ENCODE peak calls at places on chromosomes 6 and 20, in eight cellular contexts. P, S, Q, M, E, A, B and O are unnamed samples.
A peak's percentile ranks its signal among the peaks of the same experiment; 100 is the strongest.

GRCh38 chr6:52571099-52571755 is 5.6 kb downstream of the TRAM2 start:
- DNase-seq in B (no peak), Q (no peak), E (no peak), S (no peak), M (no peak), A (no peak), P (no peak), O (peak; percentile 70)

GRCh38 chr6:164039954-164040375 is 625.4 kb downstream of the QKI start:
- DNase-seq in E (no peak), A (peak; percentile 9), M (no peak), Q (peak; percentile 82), B (no peak), P (peak; percentile 85), S (no peak), O (no peak)

GRCh38 chr6:138544521-138544920 is 45.2 kb upstream of the NHSL1 start:
- DNase-seq in B (no peak), M (no peak), P (no peak), A (no peak), Q (no peak), E (no peak), S (no peak), O (no peak)

GRCh38 chr6:143064996-143065683 is 4.5 kb downstream of the AIG1 start:
- DNase-seq in B (no peak), P (no peak), A (peak; percentile 70), S (no peak), E (no peak), M (no peak), Q (no peak), O (peak; percentile 47)

GRCh38 chr6:111591370-111591900 is 14.2 kb downstream of the TRAF3IP2 start:
- DNase-seq in P (peak; percentile 88), S (peak; percentile 98), Q (peak; percentile 67), A (peak; percentile 99), B (peak; percentile 87), E (no peak), M (no peak), O (peak; percentile 99)

GRCh38 chr20:58664883-58665282 is 13.8 kb downstream of the STX16 start:
- DNase-seq in E (no peak), P (no peak), Q (no peak), B (no peak), A (no peak), S (no peak), M (no peak), O (no peak)

GRCh38 chr6:11201772-11202512 is 30.5 kb downstream of the NEDD9 start:
- DNase-seq in B (no peak), P (no peak), E (no peak), A (no peak), Q (no peak), M (no peak), S (no peak), O (peak; percentile 46)

GRCh38 chr6:116326392-116326717 is 44.4 kb upstream of the DSE start:
- DNase-seq in M (no peak), A (no peak), P (no peak), S (no peak), Q (no peak), E (no peak), B (no peak), O (no peak)

GRCh38 chr20:57332105-57333089 is 2.8 kb downstream of the SPO11 start:
- DNase-seq in M (no peak), Q (no peak), A (peak; percentile 8), B (no peak), S (no peak), E (no peak), P (no peak), O (no peak)

GRCh38 chr6:24105146-24105545 is 20.9 kb upstream of the NRSN1 start:
- DNase-seq in S (no peak), E (no peak), P (no peak), A (no peak), B (no peak), Q (no peak), M (no peak), O (no peak)

GRCh38 chr20:610130-611046 is at the start of gene TCF15:
- DNase-seq in S (no peak), A (peak; percentile 4), M (peak; percentile 85), P (no peak), B (no peak), Q (peak; percentile 82), E (no peak), O (no peak)

GRCh38 chr6:6320901-6321300 is 439 bp upstream of the F13A1 start:
- DNase-seq in P (no peak), A (peak; percentile 21), Q (no peak), B (no peak), M (peak; percentile 78), S (no peak), E (no peak), O (peak; percentile 28)

GRCh38 chr20:19802492-19803158 is 44.6 kb downstream of the RIN2 start:
- DNase-seq in A (peak; percentile 89), Q (no peak), S (no peak), P (no peak), B (no peak), E (no peak), M (peak; percentile 71), O (peak; percentile 20)

GRCh38 chr6:36853325-36853724 is 14.1 kb upstream of the CPNE5 start:
- DNase-seq in A (peak; percentile 82), E (no peak), S (peak; percentile 62), Q (no peak), B (no peak), P (no peak), M (peak; percentile 31), O (peak; percentile 90)

GRCh38 chr20:53621482-53622246 is 28.0 kb upstream of the ZNF217 start:
- DNase-seq in A (peak; percentile 89), E (no peak), M (peak; percentile 64), B (no peak), S (no peak), P (peak; percentile 89), Q (no peak), O (peak; percentile 66)

GRCh38 chr6:116011520-116011919 is 49.2 kb downstream of the FRK start:
- DNase-seq in E (no peak), Q (no peak), B (no peak), P (no peak), S (no peak), A (peak; percentile 91), M (no peak), O (no peak)

DNA sequence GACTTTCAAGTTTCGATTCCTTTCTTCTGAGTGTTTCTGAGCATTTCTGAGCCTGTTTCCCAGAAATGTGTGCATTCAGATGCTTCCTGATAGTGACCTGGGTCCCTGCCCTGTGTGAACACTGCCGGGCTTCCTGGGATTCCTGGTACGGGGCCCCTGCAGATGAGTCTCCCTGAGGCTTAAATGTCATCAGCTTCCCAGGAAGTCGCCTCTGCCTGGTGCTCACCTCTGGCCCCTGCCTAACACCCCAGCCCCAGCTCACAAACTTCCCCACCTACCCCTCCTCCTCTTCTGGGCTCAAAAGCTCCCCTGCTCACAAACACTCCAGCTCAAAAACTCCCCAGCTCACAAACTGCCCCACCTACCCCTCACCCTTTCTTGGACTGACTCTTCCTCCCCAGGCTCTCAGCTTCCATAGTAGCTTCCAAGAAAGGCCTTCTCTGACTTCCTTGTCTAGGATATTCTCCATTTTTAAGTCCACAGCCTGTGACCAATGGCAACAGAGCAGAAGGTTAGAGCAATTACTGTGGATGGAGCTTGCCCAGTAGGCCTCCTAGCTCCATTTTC is 42.0 kb downstream of the TGM2 start:
- DNase-seq in M (peak; percentile 50), Q (no peak), S (no peak), B (no peak), E (no peak), A (no peak), P (peak; percentile 55), O (peak; percentile 90)
- H3K9me3 ChIP-seq in M (no peaks in the 10 kb centered on the region), Q (no peaks in the 10 kb centered on the region), S (no peaks in the 10 kb centered on the region), B (no peaks in the 10 kb centered on the region), E (no peaks in the 10 kb centered on the region), A (no peaks in the 10 kb centered on the region), P (no peaks in the 10 kb centered on the region), O (no peaks in the 10 kb centered on the region)

GRCh38 chr20:16115891-16116577 is 457.2 kb downstream of the KIF16B start:
- DNase-seq in P (no peak), M (peak; percentile 50), B (no peak), S (no peak), Q (no peak), E (no peak), A (no peak), O (no peak)

GRCh38 chr20:16106191-16106849 is 466.9 kb downstream of the KIF16B start:
- DNase-seq in S (no peak), A (peak; percentile 64), Q (no peak), P (no peak), B (no peak), E (no peak), M (no peak), O (no peak)

GRCh38 chr20:16111853-16112412 is 461.3 kb downstream of the KIF16B start:
- DNase-seq in Q (no peak), E (no peak), B (no peak), M (no peak), P (no peak), A (no peak), S (no peak), O (no peak)

GRCh38 chr20:16107172-16107870 is 465.9 kb downstream of the KIF16B start:
- DNase-seq in A (no peak), S (no peak), B (no peak), E (no peak), P (peak; percentile 35), M (no peak), Q (no peak), O (no peak)

GRCh38 chr20:16111132-16111852 is 462.0 kb downstream of the KIF16B start:
- DNase-seq in S (no peak), A (no peak), E (no peak), Q (no peak), M (no peak), P (no peak), B (no peak), O (no peak)
- H3K9me3 ChIP-seq in S (no peaks in the 10 kb centered on the region), A (no peaks in the 10 kb centered on the region), E (peaks cover 3% of the 10 kb centered on the region), Q (no peaks in the 10 kb centered on the region), M (no peaks in the 10 kb centered on the region), P (no peaks in the 10 kb centered on the region), B (no peaks in the 10 kb centered on the region), O (no peaks in the 10 kb centered on the region)

GRCh38 chr6:4808396-4808795 is 32.2 kb downstream of the CDYL start:
- DNase-seq in B (no peak), Q (no peak), A (no peak), E (no peak), S (no peak), M (no peak), P (no peak), O (no peak)
- H3K9me3 ChIP-seq in B (no peaks in the 10 kb centered on the region), Q (no peaks in the 10 kb centered on the region), A (no peaks in the 10 kb centered on the region), E (no peaks in the 10 kb centered on the region), S (no peaks in the 10 kb centered on the region), M (no peaks in the 10 kb centered on the region), P (no peaks in the 10 kb centered on the region), O (no peaks in the 10 kb centered on the region)

GRCh38 chr20:7031222-7031621 is 263.7 kb downstream of the BMP2 start:
- DNase-seq in A (no peak), M (no peak), P (no peak), B (no peak), S (no peak), E (no peak), Q (no peak), O (no peak)

GRCh38 chr20:7025635-7026034 is 258.1 kb downstream of the BMP2 start:
- DNase-seq in A (no peak), Q (no peak), B (no peak), M (no peak), E (no peak), S (no peak), P (no peak), O (no peak)

DNA sequence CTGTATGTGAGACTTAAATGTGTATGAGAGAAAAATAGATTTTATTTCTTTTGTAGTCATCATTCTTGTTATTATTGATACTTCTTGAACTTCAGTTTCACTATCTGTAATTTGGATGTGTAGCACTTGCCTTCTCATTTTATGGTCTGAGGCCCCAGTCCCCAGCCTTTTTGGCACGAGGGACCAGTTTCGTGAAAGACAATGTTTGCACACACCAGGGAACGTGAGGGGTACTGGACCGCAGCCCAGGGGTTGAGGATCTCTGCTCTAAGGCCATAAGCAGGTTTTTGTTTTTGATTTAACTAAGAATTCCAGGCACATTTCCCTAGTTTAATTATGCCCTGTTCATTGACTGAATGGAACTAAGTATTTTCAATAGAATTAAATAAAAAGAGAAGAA is 261.5 kb downstream of the BMP2 start:
- DNase-seq in Q (no peak), A (no peak), S (no peak), B (no peak), P (no peak), E (no peak), M (no peak), O (no peak)
- H3K9me3 ChIP-seq in Q (no peaks in the 10 kb centered on the region), A (no peaks in the 10 kb centered on the region), S (no peaks in the 10 kb centered on the region), B (no peaks in the 10 kb centered on the region), P (no peaks in the 10 kb centered on the region), E (no peaks in the 10 kb centered on the region), M (no peaks in the 10 kb centered on the region), O (no peaks in the 10 kb centered on the region)